ENCODE peak calls at places on chromosomes 7 and 10, in seven cellular contexts. Q is activated CD4-positive, CD25-positive, alpha-beta regulatory T cell; R is putamen; K is lower leg skin; D is PC-9; L is activated naive CD4-positive, alpha-beta T cell treated with anti-CD3 and anti-CD28 coated beads, Interleukin-2, amount 50 U/mL, for 72 hours; G is ureter. O is an unnamed sample.

GRCh38 chr7:95632609-95633008 is 36.3 kb upstream of the PDK4 start:
- DNase-seq in Q (no peak), R (no peak), K (no peak), D (no peak), L (no peak), G (no peak), O (no peak)

GRCh38 chr7:134547738-134548054 is 1.2 kb upstream of the AKR1B15 start:
- DNase-seq in Q (no peak), R (no peak), K (no peak), D (peak; percentile 75), L (no peak), G (peak; percentile 72), O (no peak)

GRCh38 chr10:48547061-48547895 is 57.6 kb downstream of the ARHGAP22 start:
- DNase-seq in Q (no peak), R (no peak), K (peak; percentile 65), D (no peak), L (no peak), G (no peak), O (no peak)

GRCh38 chr10:664893-665292 is 24.6 kb downstream of the DIP2C start:
- DNase-seq in Q (no peak), R (no peak), K (no peak), D (no peak), L (no peak), G (no peak), O (no peak)

GRCh38 chr10:63208981-63209380 is 75.9 kb downstream of the NRBF2 start:
- DNase-seq in Q (no peak), R (no peak), K (no peak), D (no peak), L (no peak), G (no peak), O (no peak)

GRCh38 chr7:150716368-150716767 is at the start of gene GIMAP1:
- DNase-seq in Q (no peak), R (no peak), K (no peak), D (no peak), L (peak; percentile 51), G (no peak), O (no peak)

GRCh38 chr7:16062269-16062668 is 359.1 kb downstream of the CRPPA start:
- DNase-seq in Q (no peak), R (no peak), K (no peak), D (no peak), L (no peak), G (no peak), O (no peak)

GRCh38 chr10:112314822-112315474 is 31.7 kb downstream of the TECTB start:
- DNase-seq in Q (peak; percentile 53), R (peak; percentile 68), K (peak; percentile 93), D (no peak), L (peak; percentile 82), G (peak; percentile 84), O (peak; percentile 45)

GRCh38 chr7:1301054-1301811 is 68.6 kb downstream of the UNCX start:
- DNase-seq in Q (no peak), R (no peak), K (no peak), D (no peak), L (no peak), G (no peak), O (no peak)